ENCODE peak calls at places on chromosomes 11 and 22, in eight cellular contexts. One of them, this sample, is unnamed.
A peak's percentile ranks its signal among the peaks of the same experiment; 100 is the strongest.

GRCh38 chr11:102581091-102581490 is 44.0 kb downstream of the MMP20 start:
- DNase-seq in GM23248: no peak
- DNase-seq in tibial artery: no peak
- DNase-seq in fibroblast of gingiva: no peak
- DNase-seq in nephron progenitor cell: no peak
- DNase-seq in ACHN: peak; percentile 39
- DNase-seq in Daoy: no peak
- DNase-seq in kidney tubule cell: peak; percentile 88
- DNase-seq in this sample: no peak

GRCh38 chr11:68213135-68213515 is at the start of gene KMT5B:
- DNase-seq in GM23248: no peak
- DNase-seq in tibial artery: no peak
- DNase-seq in fibroblast of gingiva: no peak
- DNase-seq in nephron progenitor cell: peak; percentile 83
- DNase-seq in ACHN: no peak
- DNase-seq in Daoy: no peak
- DNase-seq in kidney tubule cell: no peak
- DNase-seq in this sample: no peak

GRCh38 chr11:122209619-122210377 is 93.8 kb upstream of the BLID start:
- DNase-seq in GM23248: peak; percentile 83
- DNase-seq in tibial artery: peak; percentile 84
- DNase-seq in fibroblast of gingiva: peak; percentile 84
- DNase-seq in nephron progenitor cell: no peak
- DNase-seq in ACHN: no peak
- DNase-seq in Daoy: peak; percentile 73
- DNase-seq in kidney tubule cell: peak; percentile 17
- DNase-seq in this sample: peak; percentile 90

GRCh38 chr11:2674681-2675131 is 25.1 kb downstream of the KCNQ1OT1 start:
- DNase-seq in GM23248: no peak
- DNase-seq in tibial artery: peak; percentile 15
- DNase-seq in fibroblast of gingiva: no peak
- DNase-seq in nephron progenitor cell: no peak
- DNase-seq in ACHN: no peak
- DNase-seq in Daoy: no peak
- DNase-seq in kidney tubule cell: no peak
- DNase-seq in this sample: no peak

GRCh38 chr11:112396092-112396491 is 135.4 kb upstream of the PLET1 start:
- DNase-seq in GM23248: no peak
- DNase-seq in tibial artery: no peak
- DNase-seq in fibroblast of gingiva: no peak
- DNase-seq in nephron progenitor cell: no peak
- DNase-seq in ACHN: no peak
- DNase-seq in Daoy: no peak
- DNase-seq in kidney tubule cell: no peak
- DNase-seq in this sample: no peak

GRCh38 chr11:68722143-68722542 is 29.2 kb downstream of the TESMIN start:
- DNase-seq in GM23248: no peak
- DNase-seq in tibial artery: no peak
- DNase-seq in fibroblast of gingiva: no peak
- DNase-seq in nephron progenitor cell: no peak
- DNase-seq in ACHN: no peak
- DNase-seq in Daoy: no peak
- DNase-seq in kidney tubule cell: no peak
- DNase-seq in this sample: no peak

GRCh38 chr11:118291453-118291852 is 13.1 kb upstream of the CD3E start:
- DNase-seq in GM23248: peak; percentile 16
- DNase-seq in tibial artery: no peak
- DNase-seq in fibroblast of gingiva: peak; percentile 11
- DNase-seq in nephron progenitor cell: no peak
- DNase-seq in ACHN: no peak
- DNase-seq in Daoy: no peak
- DNase-seq in kidney tubule cell: no peak
- DNase-seq in this sample: no peak

GRCh38 chr22:46358766-46359165 is 23.3 kb downstream of the TRMU start:
- DNase-seq in GM23248: no peak
- DNase-seq in tibial artery: no peak
- DNase-seq in fibroblast of gingiva: no peak
- DNase-seq in nephron progenitor cell: no peak
- DNase-seq in ACHN: no peak
- DNase-seq in Daoy: no peak
- DNase-seq in kidney tubule cell: no peak
- DNase-seq in this sample: no peak

GRCh38 chr22:27318516-27318915 is 483.0 kb downstream of the MN1 start:
- DNase-seq in GM23248: peak; percentile 67
- DNase-seq in tibial artery: no peak
- DNase-seq in fibroblast of gingiva: peak; percentile 76
- DNase-seq in nephron progenitor cell: no peak
- DNase-seq in ACHN: no peak
- DNase-seq in Daoy: no peak
- DNase-seq in kidney tubule cell: peak; percentile 13
- DNase-seq in this sample: peak; percentile 82

GRCh38 chr22:45296628-45297297 is 12.0 kb downstream of the UPK3A start:
- DNase-seq in GM23248: no peak
- DNase-seq in tibial artery: no peak
- DNase-seq in fibroblast of gingiva: no peak
- DNase-seq in nephron progenitor cell: no peak
- DNase-seq in ACHN: no peak
- DNase-seq in Daoy: no peak
- DNase-seq in kidney tubule cell: no peak
- DNase-seq in this sample: no peak

GRCh38 chr11:82869657-82870056 is 30.6 kb downstream of the PRCP start:
- DNase-seq in GM23248: no peak
- DNase-seq in tibial artery: peak; percentile 47
- DNase-seq in fibroblast of gingiva: peak; percentile 72
- DNase-seq in nephron progenitor cell: no peak
- DNase-seq in ACHN: no peak
- DNase-seq in Daoy: no peak
- DNase-seq in kidney tubule cell: no peak
- DNase-seq in this sample: no peak

GRCh38 chr22:21643533-21644357 is 1.6 kb downstream of the SDF2L1 start:
- DNase-seq in GM23248: no peak
- DNase-seq in tibial artery: no peak
- DNase-seq in fibroblast of gingiva: no peak
- DNase-seq in nephron progenitor cell: no peak
- DNase-seq in ACHN: no peak
- DNase-seq in Daoy: no peak
- DNase-seq in kidney tubule cell: no peak
- DNase-seq in this sample: no peak

GRCh38 chr11:32706985-32707736 is 87.3 kb downstream of the CCDC73 start:
- DNase-seq in GM23248: peak; percentile 85
- DNase-seq in tibial artery: no peak
- DNase-seq in fibroblast of gingiva: peak; percentile 32
- DNase-seq in nephron progenitor cell: no peak
- DNase-seq in ACHN: peak; percentile 59
- DNase-seq in Daoy: peak; percentile 66
- DNase-seq in kidney tubule cell: peak; percentile 83
- DNase-seq in this sample: peak; percentile 94

GRCh38 chr11:20158597-20159257 is 1.5 kb downstream of the DBX1 start:
- DNase-seq in GM23248: peak; percentile 77
- DNase-seq in tibial artery: peak; percentile 39
- DNase-seq in fibroblast of gingiva: peak; percentile 32
- DNase-seq in nephron progenitor cell: peak; percentile 91
- DNase-seq in ACHN: peak; percentile 57
- DNase-seq in Daoy: peak; percentile 77
- DNase-seq in kidney tubule cell: peak; percentile 47
- DNase-seq in this sample: peak; percentile 72

GRCh38 chr11:66418168-66418985 is 2.5 kb upstream of the NPAS4 start:
- DNase-seq in GM23248: peak; percentile 99
- DNase-seq in tibial artery: peak; percentile 77
- DNase-seq in fibroblast of gingiva: peak; percentile 95
- DNase-seq in nephron progenitor cell: peak; percentile 98
- DNase-seq in ACHN: peak; percentile 85
- DNase-seq in Daoy: peak; percentile 90
- DNase-seq in kidney tubule cell: peak; percentile 91
- DNase-seq in this sample: peak; percentile 94

GRCh38 chr11:76763573-76764348 is 19.4 kb upstream of the TSKU start:
- DNase-seq in GM23248: peak; percentile 89
- DNase-seq in tibial artery: no peak
- DNase-seq in fibroblast of gingiva: peak; percentile 43
- DNase-seq in nephron progenitor cell: no peak
- DNase-seq in ACHN: no peak
- DNase-seq in Daoy: peak; percentile 88
- DNase-seq in kidney tubule cell: peak; percentile 91
- DNase-seq in this sample: peak; percentile 90

GRCh38 chr22:47110817-47111443 is 348.5 kb downstream of the TBC1D22A start:
- DNase-seq in GM23248: no peak
- DNase-seq in tibial artery: no peak
- DNase-seq in fibroblast of gingiva: peak; percentile 12
- DNase-seq in nephron progenitor cell: no peak
- DNase-seq in ACHN: no peak
- DNase-seq in Daoy: no peak
- DNase-seq in kidney tubule cell: no peak
- DNase-seq in this sample: no peak

GRCh38 chr22:24271406-24271760 is 752 bp downstream of the SPECC1L start:
- DNase-seq in GM23248: peak; percentile 50
- DNase-seq in tibial artery: peak; percentile 64
- DNase-seq in fibroblast of gingiva: peak; percentile 16
- DNase-seq in nephron progenitor cell: no peak
- DNase-seq in ACHN: peak; percentile 15
- DNase-seq in Daoy: no peak
- DNase-seq in kidney tubule cell: peak; percentile 48
- DNase-seq in this sample: peak; percentile 11